ENCODE peak calls at places on chromosomes 5 and 9, in nine cellular contexts. M is fibroblast of mammary gland, E is skeletal muscle cell, A is MM.1S, B is GM12865, O is frontal cortex, C is heart right ventricle, F is RPMI8226, N is PC-9. R is an unnamed sample.

GRCh38 chr5:127844631-127845030 is 141.4 kb downstream of the CCDC192 start:
- DNase-seq in A (no peak), M (no peak), F (no peak), E (no peak), O (no peak), C (peak; percentile 52), B (no peak), N (no peak), R (no peak)

GRCh38 chr9:16519001-16519400 is 351.5 kb downstream of the BNC2 start:
- DNase-seq in O (no peak), B (no peak), C (no peak), M (no peak), E (no peak), N (no peak), F (no peak), A (no peak), R (no peak)

GRCh38 chr5:145925353-145925752 is 11.0 kb upstream of the SH3RF2 start:
- DNase-seq in C (no peak), M (peak; percentile 79), F (no peak), N (peak; percentile 95), O (no peak), E (peak; percentile 84), B (no peak), A (no peak), R (no peak)

GRCh38 chr5:173598686-173599085 is 17.8 kb downstream of the BOD1 start:
- DNase-seq in F (no peak), A (no peak), C (no peak), B (no peak), O (no peak), E (no peak), M (peak; percentile 24), N (no peak), R (no peak)

GRCh38 chr5:151580239-151580638 is 10.9 kb downstream of the FAT2 start:
- DNase-seq in C (no peak), E (no peak), O (no peak), B (no peak), M (no peak), A (no peak), N (no peak), F (no peak), R (no peak)

GRCh38 chr9:31608413-31608812 is 776.0 kb upstream of the ACO1 start:
- DNase-seq in F (no peak), E (peak; percentile 63), B (no peak), O (no peak), M (peak; percentile 25), C (no peak), N (peak; percentile 37), A (no peak), R (no peak)

GRCh38 chr5:66757219-66757833 is 161.1 kb downstream of the MAST4 start:
- DNase-seq in E (peak; percentile 17), C (peak; percentile 54), B (peak; percentile 38), F (peak; percentile 60), O (no peak), M (peak; percentile 66), A (peak; percentile 71), N (no peak), R (no peak)

GRCh38 chr9:111167341-111167740 is 129.1 kb upstream of the LPAR1 start:
- DNase-seq in M (no peak), B (no peak), F (no peak), A (no peak), E (no peak), N (no peak), O (no peak), C (no peak), R (no peak)

GRCh38 chr9:87898151-87898550 is 15.5 kb downstream of the SPATA31E1 start:
- DNase-seq in N (no peak), C (no peak), B (no peak), M (peak; percentile 40), A (no peak), F (no peak), O (no peak), E (no peak), R (no peak)

GRCh38 chr9:132589148-132590036 is 7.0 kb downstream of the BARHL1 start:
- DNase-seq in A (no peak), F (no peak), N (no peak), C (no peak), O (no peak), E (no peak), M (no peak), B (no peak), R (no peak)

GRCh38 chr5:175022286-175022685 is 297.9 kb downstream of the MSX2 start:
- DNase-seq in B (no peak), M (no peak), N (no peak), A (no peak), C (no peak), F (no peak), O (no peak), E (no peak), R (no peak)

GRCh38 chr5:38445374-38446028 is 110.9 kb downstream of the LIFR start:
- DNase-seq in M (peak; percentile 66), E (no peak), F (no peak), N (no peak), O (no peak), A (no peak), C (peak; percentile 41), B (no peak), R (peak; percentile 71)

GRCh38 chr5:1152771-1153282 is 41.0 kb upstream of the SLC12A7 start:
- DNase-seq in E (no peak), B (no peak), O (no peak), A (no peak), M (no peak), F (no peak), C (no peak), N (no peak), R (no peak)

GRCh38 chr5:180349391-180349790 is 3.7 kb downstream of the GFPT2 start:
- DNase-seq in F (no peak), A (no peak), C (no peak), O (no peak), B (no peak), M (no peak), N (no peak), E (no peak), R (no peak)

GRCh38 chr5:136364307-136364706 is 1.0 kb downstream of the TRPC7 start:
- DNase-seq in O (no peak), C (no peak), F (no peak), E (no peak), A (peak; percentile 12), M (peak; percentile 1), B (peak; percentile 12), N (no peak), R (no peak)

GRCh38 chr9:34990908-34991832 is 1.6 kb downstream of the DNAJB5 start:
- DNase-seq in B (peak; percentile 37), A (no peak), O (no peak), N (no peak), C (no peak), E (no peak), M (no peak), F (no peak), R (no peak)

R was measured in pancreas.